ENCODE peak calls at places on chromosomes 16 and 17, in six cellular contexts. Y, H, B, R, W and I are unnamed samples.

GRCh38 chr17:58631523-58632323 is 60.1 kb downstream of the TEX14 start:
- DNase-seq in Y (peak; percentile 90), B (peak; percentile 96), W (peak; percentile 93), H (peak; percentile 82), R (peak; percentile 97), I (peak; percentile 96)

GRCh38 chr17:80254396-80255241 is 6.0 kb upstream of the RNF213 start:
- DNase-seq in R (peak; percentile 84), W (peak; percentile 89), Y (peak; percentile 36), B (peak; percentile 34), H (peak; percentile 88), I (no peak)

GRCh38 chr17:56478836-56479447 is 114.6 kb upstream of the NOG start:
- DNase-seq in H (no peak), Y (no peak), R (no peak), W (peak; percentile 20), B (no peak), I (peak; percentile 75)

GRCh38 chr16:11698271-11698689 is 30.0 kb downstream of the SNN start:
- DNase-seq in B (no peak), H (no peak), R (peak; percentile 30), Y (no peak), W (peak; percentile 20), I (no peak)

GRCh38 chr17:68512967-68513474 is 791 bp downstream of the PRKAR1A start:
- DNase-seq in Y (no peak), B (peak; percentile 33), R (no peak), H (no peak), W (peak; percentile 28), I (peak; percentile 43)

GRCh38 chr17:79023180-79023705 is 726 bp upstream of the C1QTNF1 start:
- DNase-seq in W (no peak), Y (no peak), H (no peak), B (no peak), R (no peak), I (no peak)

GRCh38 chr17:63398680-63399079 is 47.4 kb downstream of the CYB561 start:
- DNase-seq in Y (no peak), B (no peak), H (no peak), W (no peak), R (no peak), I (no peak)

GRCh38 chr16:89721644-89722391 is 481 bp downstream of the ZNF276 start:
- DNase-seq in B (peak; percentile 89), W (peak; percentile 70), Y (peak; percentile 91), R (peak; percentile 92), H (no peak), I (peak; percentile 47)

GRCh38 chr17:38671939-38672720 is 2.6 kb downstream of the EPOP start:
- DNase-seq in H (no peak), R (no peak), B (no peak), W (no peak), Y (no peak), I (no peak)

GRCh38 chr17:42895185-42895555 is 5.4 kb upstream of the G6PC1 start:
- DNase-seq in B (no peak), Y (no peak), H (peak; percentile 58), W (peak; percentile 82), R (no peak), I (no peak)

GRCh38 chr17:46056800-46057304 is 57.8 kb downstream of the STH start:
- DNase-seq in B (no peak), W (no peak), R (no peak), H (peak; percentile 49), Y (no peak), I (no peak)

GRCh38 chr17:1871743-1872142 is 41.9 kb downstream of the RPA1 start:
- DNase-seq in Y (no peak), W (no peak), B (no peak), H (no peak), R (no peak), I (no peak)

GRCh38 chr16:85206472-85207356 is 94.4 kb upstream of the CIBAR2 start:
- DNase-seq in H (no peak), Y (no peak), B (no peak), W (no peak), R (no peak), I (peak; percentile 34)

GRCh38 chr17:58302919-58303551 is 22.3 kb upstream of the MPO start:
- DNase-seq in W (no peak), H (no peak), Y (no peak), B (no peak), R (no peak), I (no peak)

GRCh38 chr17:6437956-6438355 is 3.0 kb upstream of the AIPL1 start:
- DNase-seq in R (no peak), Y (no peak), W (no peak), H (no peak), B (no peak), I (no peak)